ENCODE peak calls at places on chromosome 21, in four cellular contexts. V, W, Q and M are unnamed samples.

GRCh38 chr21:42061195-42061865 is 9.8 kb upstream of the UMODL1 start:
- DNase-seq in V (no peak), W (peak; percentile 96), Q (peak; percentile 70), M (no peak)

GRCh38 chr21:46099476-46099875 is 1.6 kb downstream of the COL6A2 start:
- DNase-seq in V (peak; percentile 2), W (no peak), Q (peak; percentile 45), M (no peak)

GRCh38 chr21:31731802-31732537 is at the start of gene SCAF4:
- DNase-seq in V (peak; percentile 90), W (peak; percentile 91), Q (peak; percentile 92), M (peak; percentile 92)

GRCh38 chr21:45844181-45844580 is 137.4 kb upstream of the COL6A1 start:
- DNase-seq in V (no peak), W (no peak), Q (no peak), M (no peak)

GRCh38 chr21:31683029-31683428 is 23.5 kb downstream of the SOD1 start:
- DNase-seq in V (no peak), W (no peak), Q (no peak), M (no peak)

GRCh38 chr21:44869860-44870747 is 3.4 kb downstream of the PTTG1IP start:
- DNase-seq in V (no peak), W (no peak), Q (peak; percentile 55), M (peak; percentile 77)

GRCh38 chr21:14543983-14544382 is 2.1 kb downstream of the SAMSN1 start:
- DNase-seq in V (no peak), W (no peak), Q (no peak), M (no peak)

GRCh38 chr21:42695324-42696025 is 42.1 kb downstream of the PDE9A start:
- DNase-seq in V (no peak), W (no peak), Q (no peak), M (peak; percentile 52)

GRCh38 chr21:25898671-25899070 is 163.9 kb downstream of the GABPA start:
- DNase-seq in V (no peak), W (no peak), Q (no peak), M (peak; percentile 49)

GRCh38 chr21:29511076-29511475 is 212.4 kb downstream of the BACH1 start:
- DNase-seq in V (no peak), W (no peak), Q (no peak), M (peak; percentile 14)

DNA sequence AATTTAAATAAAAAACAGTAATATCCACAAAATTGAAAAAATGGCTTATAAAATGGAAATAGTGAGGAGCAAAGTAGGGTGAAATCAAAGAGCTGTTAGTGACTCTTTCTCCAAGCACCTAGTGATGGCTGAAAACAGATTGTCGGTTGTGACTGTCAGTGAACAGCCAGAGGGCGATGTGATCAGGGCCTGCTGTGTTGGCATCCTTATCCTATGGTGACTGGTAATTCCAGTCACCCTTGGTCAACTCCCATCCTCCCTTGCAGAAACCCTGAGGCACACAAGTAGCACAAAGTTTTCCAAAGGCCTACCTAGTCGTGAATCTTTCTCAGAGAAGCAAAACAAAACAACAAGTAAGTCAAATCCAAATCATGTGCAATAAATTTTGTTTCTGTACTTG is 599.8 kb upstream of the CXADR start:
- DNase-seq in V (no peak), W (no peak), Q (no peak), M (peak; percentile 59)
- TF ChIP-seq CTCF in V (no peak), W (no peak), Q (no peak), M (peak; percentile 12)

GRCh38 chr21:36700961-36701911 is 2.3 kb downstream of the SIM2 start:
- DNase-seq in V (no peak), W (no peak), Q (no peak), M (no peak)
- H3K4me3 ChIP-seq in V (no peak overlapping the region), W (no peak overlapping the region), Q (no peak overlapping the region), M (no peak overlapping the region)

DNA sequence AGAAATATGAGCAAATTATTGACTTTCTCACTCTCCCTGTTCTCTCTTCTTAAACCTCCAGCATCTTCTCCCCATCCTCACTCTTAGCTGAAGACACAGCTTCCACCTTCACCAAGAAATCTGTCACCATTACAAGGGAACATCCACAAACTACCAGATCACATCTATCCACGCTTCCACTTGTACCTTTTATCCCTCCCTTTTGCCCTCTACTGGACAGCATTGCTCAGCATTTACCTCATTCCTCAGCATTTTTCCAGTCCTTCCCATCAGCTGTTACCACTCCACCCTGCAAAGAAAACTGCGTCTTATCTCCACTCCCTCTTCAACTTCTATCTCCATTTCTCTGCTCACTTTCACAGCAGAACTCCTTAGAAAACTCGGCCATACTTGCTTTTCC is 42.6 kb downstream of the KCNJ6 start:
- DNase-seq in V (no peak), W (no peak), Q (no peak), M (no peak)
- TF ChIP-seq CTCF in V (no peak), W (no peak), Q (no peak), M (no peak)

DNA sequence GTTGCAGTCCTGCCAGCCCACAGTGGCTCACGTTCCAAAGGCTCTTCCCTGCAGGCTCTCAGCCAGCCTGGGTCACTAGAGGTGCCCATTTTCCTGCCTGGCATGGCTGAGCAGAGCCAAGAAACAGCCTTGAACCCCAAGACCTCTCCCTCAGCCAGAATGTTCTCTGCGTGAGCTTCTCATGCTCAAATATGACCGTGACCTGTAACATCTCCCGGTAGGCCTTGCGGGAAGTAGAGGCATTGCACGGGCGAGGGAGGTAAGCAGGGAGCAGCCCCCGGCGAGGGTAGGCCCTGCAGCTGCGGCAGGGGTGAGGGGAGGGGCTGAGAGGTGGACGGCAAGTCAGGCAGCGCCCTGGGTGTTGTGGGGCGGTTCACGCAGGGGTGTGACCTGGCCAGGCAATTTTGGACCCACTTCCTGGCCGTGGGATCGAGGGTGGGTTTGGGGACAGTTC is 20.0 kb downstream of the RRP1 start:
- DNase-seq in V (no peak), W (no peak), Q (no peak), M (no peak)
- H3K4me3 ChIP-seq in V (no peak overlapping the region), W (no peak overlapping the region), Q (no peak overlapping the region), M (no peak overlapping the region)

DNA sequence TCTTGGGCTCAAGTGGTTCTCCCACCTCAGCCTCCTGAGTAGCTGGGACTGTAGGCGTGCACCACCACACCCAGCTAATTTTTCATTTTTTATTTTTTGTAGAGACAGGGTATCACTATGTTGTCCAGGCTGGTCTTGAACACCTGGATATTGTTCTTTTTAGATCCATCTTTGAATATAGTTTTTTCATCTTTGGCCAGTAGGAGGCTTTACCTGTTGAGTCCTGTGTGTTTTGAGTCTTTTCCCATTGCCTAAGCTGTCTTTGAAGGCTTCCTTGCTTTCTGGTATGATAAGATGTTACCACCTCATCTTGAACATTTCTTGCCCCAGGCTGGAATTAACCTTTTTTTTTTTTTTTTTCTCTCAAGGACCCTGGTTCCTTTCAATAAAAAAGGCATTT is 387.8 kb upstream of the RUNX1 start:
- DNase-seq in V (no peak), W (peak; percentile 4), Q (no peak), M (peak; percentile 22)
- TF ChIP-seq CTCF in V (no peak), W (peak; percentile 53), Q (no peak), M (peak; percentile 30)